ENCODE peak calls at places on chromosome 19, in ten cellular contexts. One of them, this sample, is unnamed. For H3K36me3, the result is how much of the 10 kb centered on the place peaks cover.

GRCh38 chr19:1109032-1109541 is 5.3 kb downstream of the GPX4 start:
- DNase-seq in tibial artery: no peak
- DNase-seq in CD8-positive, alpha-beta memory T cell: no peak
- DNase-seq in mucosa of descending colon: peak
- DNase-seq in uterus: no peak
- DNase-seq in IMR-90: no peak
- DNase-seq in spleen: peak
- DNase-seq in adipocyte: no peak
- DNase-seq in mesenchymal stem cell: no peak
- DNase-seq in neural progenitor cell: no peak
- DNase-seq in this sample: no peak

GRCh38 chr19:47228168-47228936 is 2.6 kb downstream of the BBC3 start:
- DNase-seq in tibial artery: peak
- DNase-seq in CD8-positive, alpha-beta memory T cell: peak
- DNase-seq in mucosa of descending colon: peak
- DNase-seq in uterus: peak
- DNase-seq in IMR-90: peak
- DNase-seq in spleen: peak
- DNase-seq in adipocyte: peak
- DNase-seq in mesenchymal stem cell: peak
- DNase-seq in neural progenitor cell: peak
- DNase-seq in this sample: peak

GRCh38 chr19:1040476-1041271 is 767 bp downstream of the ABCA7 start:
- DNase-seq in tibial artery: peak
- DNase-seq in CD8-positive, alpha-beta memory T cell: peak
- DNase-seq in mucosa of descending colon: peak
- DNase-seq in uterus: peak
- DNase-seq in IMR-90: peak
- DNase-seq in spleen: peak
- DNase-seq in adipocyte: peak
- DNase-seq in mesenchymal stem cell: peak
- DNase-seq in neural progenitor cell: peak
- DNase-seq in this sample: peak

GRCh38 chr19:35292986-35293732 is 1.2 kb downstream of the MAG start:
- DNase-seq in tibial artery: no peak
- DNase-seq in CD8-positive, alpha-beta memory T cell: no peak
- DNase-seq in mucosa of descending colon: no peak
- DNase-seq in uterus: no peak
- DNase-seq in IMR-90: no peak
- DNase-seq in spleen: no peak
- DNase-seq in adipocyte: no peak
- DNase-seq in mesenchymal stem cell: no peak
- DNase-seq in neural progenitor cell: no peak
- DNase-seq in this sample: no peak

GRCh38 chr19:50427997-50428425 is 4.7 kb upstream of the MYBPC2 start:
- DNase-seq in tibial artery: peak
- DNase-seq in CD8-positive, alpha-beta memory T cell: no peak
- DNase-seq in mucosa of descending colon: peak
- DNase-seq in uterus: peak
- DNase-seq in IMR-90: peak
- DNase-seq in spleen: peak
- DNase-seq in adipocyte: peak
- DNase-seq in mesenchymal stem cell: peak
- DNase-seq in neural progenitor cell: peak
- DNase-seq in this sample: peak

GRCh38 chr19:41480336-41480735 is 37.4 kb downstream of the ERICH4 start:
- DNase-seq in tibial artery: no peak
- DNase-seq in CD8-positive, alpha-beta memory T cell: no peak
- DNase-seq in mucosa of descending colon: no peak
- DNase-seq in uterus: no peak
- DNase-seq in IMR-90: no peak
- DNase-seq in spleen: peak
- DNase-seq in adipocyte: no peak
- DNase-seq in mesenchymal stem cell: no peak
- DNase-seq in neural progenitor cell: no peak
- DNase-seq in this sample: no peak

GRCh38 chr19:4913996-4914735 is 4.9 kb downstream of the UHRF1 start:
- DNase-seq in tibial artery: no peak
- DNase-seq in CD8-positive, alpha-beta memory T cell: peak
- DNase-seq in mucosa of descending colon: peak
- DNase-seq in uterus: no peak
- DNase-seq in IMR-90: peak
- DNase-seq in spleen: no peak
- DNase-seq in adipocyte: peak
- DNase-seq in mesenchymal stem cell: peak
- DNase-seq in neural progenitor cell: no peak
- DNase-seq in this sample: no peak

GRCh38 chr19:47200530-47200929 is 30.5 kb downstream of the BBC3 start:
- DNase-seq in tibial artery: no peak
- DNase-seq in CD8-positive, alpha-beta memory T cell: no peak
- DNase-seq in mucosa of descending colon: no peak
- DNase-seq in uterus: no peak
- DNase-seq in IMR-90: no peak
- DNase-seq in spleen: no peak
- DNase-seq in adipocyte: no peak
- DNase-seq in mesenchymal stem cell: no peak
- DNase-seq in neural progenitor cell: no peak
- DNase-seq in this sample: no peak

GRCh38 chr19:53927745-53928144 is 18.7 kb downstream of the CACNG7 start:
- DNase-seq in tibial artery: no peak
- DNase-seq in CD8-positive, alpha-beta memory T cell: no peak
- DNase-seq in mucosa of descending colon: no peak
- DNase-seq in uterus: no peak
- DNase-seq in IMR-90: peak
- DNase-seq in spleen: no peak
- DNase-seq in adipocyte: peak
- DNase-seq in mesenchymal stem cell: peak
- DNase-seq in neural progenitor cell: peak
- DNase-seq in this sample: no peak

GRCh38 chr19:19650331-19650730 is 6.9 kb upstream of the GMIP start:
- DNase-seq in tibial artery: no peak
- DNase-seq in CD8-positive, alpha-beta memory T cell: no peak
- DNase-seq in mucosa of descending colon: no peak
- DNase-seq in uterus: peak
- DNase-seq in IMR-90: no peak
- DNase-seq in spleen: no peak
- DNase-seq in adipocyte: no peak
- DNase-seq in mesenchymal stem cell: no peak
- DNase-seq in neural progenitor cell: no peak
- DNase-seq in this sample: no peak
- H3K36me3 ChIP-seq in tibial artery: half or more
- H3K36me3 ChIP-seq in CD8-positive, alpha-beta memory T cell: under half
- H3K36me3 ChIP-seq in mucosa of descending colon: under half
- H3K36me3 ChIP-seq in uterus: under half
- H3K36me3 ChIP-seq in IMR-90: half or more
- H3K36me3 ChIP-seq in spleen: half or more
- H3K36me3 ChIP-seq in adipocyte: half or more
- H3K36me3 ChIP-seq in mesenchymal stem cell: half or more
- H3K36me3 ChIP-seq in neural progenitor cell: under half
- H3K36me3 ChIP-seq in this sample: half or more

GRCh38 chr19:37346091-37346490 is 24.8 kb upstream of the ZNF527 start:
- DNase-seq in tibial artery: no peak
- DNase-seq in CD8-positive, alpha-beta memory T cell: no peak
- DNase-seq in mucosa of descending colon: no peak
- DNase-seq in uterus: no peak
- DNase-seq in IMR-90: no peak
- DNase-seq in spleen: no peak
- DNase-seq in adipocyte: no peak
- DNase-seq in mesenchymal stem cell: no peak
- DNase-seq in neural progenitor cell: peak
- DNase-seq in this sample: no peak
- H3K36me3 ChIP-seq in tibial artery: under half
- H3K36me3 ChIP-seq in CD8-positive, alpha-beta memory T cell: under half
- H3K36me3 ChIP-seq in mucosa of descending colon: under half
- H3K36me3 ChIP-seq in uterus: under half
- H3K36me3 ChIP-seq in IMR-90: under half
- H3K36me3 ChIP-seq in spleen: under half
- H3K36me3 ChIP-seq in adipocyte: half or more
- H3K36me3 ChIP-seq in mesenchymal stem cell: half or more
- H3K36me3 ChIP-seq in neural progenitor cell: under half
- H3K36me3 ChIP-seq in this sample: half or more

DNA sequence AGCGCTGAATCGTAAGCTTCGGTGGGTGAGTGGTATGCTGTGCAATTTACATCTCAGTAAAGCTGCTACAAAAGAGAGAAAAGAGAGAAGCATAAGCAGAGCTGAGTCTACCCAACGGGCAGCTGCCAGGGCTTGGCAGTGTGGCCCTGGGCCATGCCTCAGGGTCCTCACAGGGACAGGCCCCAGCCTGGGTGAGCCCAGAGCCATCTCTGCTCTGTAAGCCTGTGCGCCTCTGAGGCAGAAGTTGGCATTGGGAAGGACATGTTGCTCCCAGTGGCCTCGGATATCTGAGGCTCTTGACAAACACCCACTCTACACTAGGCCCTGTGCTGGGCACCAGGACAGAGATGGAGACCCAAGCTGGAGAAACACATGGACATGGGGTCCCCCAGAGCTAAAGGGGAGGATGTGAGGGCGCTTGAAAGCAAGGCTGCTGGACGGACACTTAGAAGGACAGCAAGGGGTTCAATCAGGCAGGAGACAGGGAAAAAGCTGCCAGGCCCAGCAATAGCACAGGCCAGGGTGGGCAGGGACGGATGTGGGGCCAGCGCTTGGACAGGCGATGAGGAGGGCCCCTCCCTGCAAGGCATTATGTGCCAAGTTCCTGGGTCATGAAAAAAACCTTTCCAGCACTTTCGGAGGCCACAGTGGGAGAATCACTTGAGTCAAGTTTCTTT is 14.7 kb downstream of the PPP6R1 start:
- DNase-seq in tibial artery: no peak
- DNase-seq in CD8-positive, alpha-beta memory T cell: no peak
- DNase-seq in mucosa of descending colon: no peak
- DNase-seq in uterus: no peak
- DNase-seq in IMR-90: no peak
- DNase-seq in spleen: peak
- DNase-seq in adipocyte: no peak
- DNase-seq in mesenchymal stem cell: no peak
- DNase-seq in neural progenitor cell: no peak
- DNase-seq in this sample: no peak
- H3K36me3 ChIP-seq in tibial artery: half or more
- H3K36me3 ChIP-seq in CD8-positive, alpha-beta memory T cell: half or more
- H3K36me3 ChIP-seq in mucosa of descending colon: under half
- H3K36me3 ChIP-seq in uterus: under half
- H3K36me3 ChIP-seq in IMR-90: half or more
- H3K36me3 ChIP-seq in spleen: half or more
- H3K36me3 ChIP-seq in adipocyte: half or more
- H3K36me3 ChIP-seq in mesenchymal stem cell: half or more
- H3K36me3 ChIP-seq in neural progenitor cell: under half
- H3K36me3 ChIP-seq in this sample: half or more

GRCh38 chr19:58086825-58087710 is 11.0 kb downstream of the ZSCAN18 start:
- DNase-seq in tibial artery: no peak
- DNase-seq in CD8-positive, alpha-beta memory T cell: no peak
- DNase-seq in mucosa of descending colon: no peak
- DNase-seq in uterus: no peak
- DNase-seq in IMR-90: no peak
- DNase-seq in spleen: no peak
- DNase-seq in adipocyte: no peak
- DNase-seq in mesenchymal stem cell: no peak
- DNase-seq in neural progenitor cell: no peak
- DNase-seq in this sample: no peak
- H3K36me3 ChIP-seq in tibial artery: half or more
- H3K36me3 ChIP-seq in CD8-positive, alpha-beta memory T cell: under half
- H3K36me3 ChIP-seq in mucosa of descending colon: under half
- H3K36me3 ChIP-seq in uterus: under half
- H3K36me3 ChIP-seq in IMR-90: under half
- H3K36me3 ChIP-seq in spleen: under half
- H3K36me3 ChIP-seq in adipocyte: under half
- H3K36me3 ChIP-seq in mesenchymal stem cell: under half
- H3K36me3 ChIP-seq in neural progenitor cell: under half
- H3K36me3 ChIP-seq in this sample: under half